ENCODE peak calls at places on chromosomes 1 and 21, in seven cellular contexts. One of them, this sample, is unnamed.

GRCh38 chr1:165352442-165353293 is 3.8 kb downstream of the LMX1A start:
- DNase-seq in fibroblast of lung: no peak
- DNase-seq in hepatocyte: peak; percentile 48
- DNase-seq in IMR-90: no peak
- DNase-seq in HepG2: no peak
- DNase-seq in mesendoderm: peak; percentile 57
- DNase-seq in GM23338: peak; percentile 65
- DNase-seq in this sample: peak; percentile 70

GRCh38 chr21:36385909-36386642 is 884 bp downstream of the CHAF1B start:
- DNase-seq in IMR-90: peak; percentile 11
- DNase-seq in mesendoderm: peak; percentile 27
- DNase-seq in hepatocyte: no peak
- DNase-seq in GM23338: peak; percentile 7
- DNase-seq in fibroblast of lung: no peak
- DNase-seq in HepG2: no peak
- DNase-seq in this sample: peak; percentile 11

GRCh38 chr1:115172270-115172669 is 83.0 kb upstream of the TSPAN2 start:
- DNase-seq in GM23338: no peak
- DNase-seq in mesendoderm: no peak
- DNase-seq in IMR-90: no peak
- DNase-seq in HepG2: no peak
- DNase-seq in hepatocyte: no peak
- DNase-seq in fibroblast of lung: no peak
- DNase-seq in this sample: no peak

GRCh38 chr1:147214842-147215539 is 10.1 kb downstream of the FMO5 start:
- DNase-seq in GM23338: no peak
- DNase-seq in hepatocyte: no peak
- DNase-seq in mesendoderm: no peak
- DNase-seq in IMR-90: no peak
- DNase-seq in HepG2: no peak
- DNase-seq in fibroblast of lung: peak; percentile 9
- DNase-seq in this sample: no peak

GRCh38 chr1:246567258-246568235 is 1.3 kb downstream of the CNST start:
- DNase-seq in fibroblast of lung: peak; percentile 89
- DNase-seq in hepatocyte: peak; percentile 35
- DNase-seq in HepG2: peak; percentile 9
- DNase-seq in GM23338: peak; percentile 28
- DNase-seq in IMR-90: peak; percentile 87
- DNase-seq in mesendoderm: peak; percentile 62
- DNase-seq in this sample: peak; percentile 44

GRCh38 chr1:4694492-4694891 is 40.1 kb downstream of the AJAP1 start:
- DNase-seq in GM23338: no peak
- DNase-seq in IMR-90: no peak
- DNase-seq in mesendoderm: no peak
- DNase-seq in fibroblast of lung: no peak
- DNase-seq in hepatocyte: no peak
- DNase-seq in HepG2: no peak
- DNase-seq in this sample: no peak

GRCh38 chr1:39117985-39118384 is 86.5 kb upstream of the MACF1 start:
- DNase-seq in GM23338: no peak
- DNase-seq in HepG2: no peak
- DNase-seq in fibroblast of lung: no peak
- DNase-seq in IMR-90: no peak
- DNase-seq in mesendoderm: no peak
- DNase-seq in hepatocyte: no peak
- DNase-seq in this sample: no peak

GRCh38 chr1:40399984-40400704 is 26.6 kb downstream of the SMAP2 start:
- DNase-seq in HepG2: no peak
- DNase-seq in IMR-90: no peak
- DNase-seq in fibroblast of lung: no peak
- DNase-seq in hepatocyte: no peak
- DNase-seq in GM23338: no peak
- DNase-seq in mesendoderm: no peak
- DNase-seq in this sample: no peak

GRCh38 chr1:43272161-43272560 is 2.4 kb downstream of the TMEM125 start:
- DNase-seq in hepatocyte: no peak
- DNase-seq in GM23338: no peak
- DNase-seq in fibroblast of lung: no peak
- DNase-seq in IMR-90: no peak
- DNase-seq in mesendoderm: no peak
- DNase-seq in HepG2: no peak
- DNase-seq in this sample: no peak

GRCh38 chr1:53656062-53656915 is 82.7 kb downstream of the GLIS1 start:
- DNase-seq in HepG2: no peak
- DNase-seq in hepatocyte: no peak
- DNase-seq in mesendoderm: no peak
- DNase-seq in fibroblast of lung: peak; percentile 84
- DNase-seq in GM23338: no peak
- DNase-seq in IMR-90: peak; percentile 85
- DNase-seq in this sample: no peak

GRCh38 chr1:164515221-164515620 is 43.8 kb upstream of the PBX1 start:
- DNase-seq in fibroblast of lung: no peak
- DNase-seq in HepG2: no peak
- DNase-seq in GM23338: no peak
- DNase-seq in mesendoderm: no peak
- DNase-seq in hepatocyte: no peak
- DNase-seq in IMR-90: no peak
- DNase-seq in this sample: no peak

GRCh38 chr1:25562101-25562927 is 18.9 kb downstream of the LDLRAP1 start:
- DNase-seq in GM23338: no peak
- DNase-seq in hepatocyte: no peak
- DNase-seq in HepG2: peak; percentile 31
- DNase-seq in IMR-90: no peak
- DNase-seq in mesendoderm: no peak
- DNase-seq in fibroblast of lung: no peak
- DNase-seq in this sample: no peak

GRCh38 chr21:33761104-33762036 is 119.1 kb downstream of the ITSN1 start:
- DNase-seq in fibroblast of lung: peak; percentile 100
- DNase-seq in hepatocyte: peak; percentile 79
- DNase-seq in IMR-90: peak; percentile 99
- DNase-seq in HepG2: peak; percentile 73
- DNase-seq in mesendoderm: peak; percentile 54
- DNase-seq in GM23338: no peak
- DNase-seq in this sample: no peak

GRCh38 chr1:9371391-9371935 is 78.8 kb downstream of the SPSB1 start:
- DNase-seq in IMR-90: peak; percentile 81
- DNase-seq in GM23338: peak; percentile 44
- DNase-seq in HepG2: peak; percentile 11
- DNase-seq in mesendoderm: peak; percentile 81
- DNase-seq in hepatocyte: peak; percentile 81
- DNase-seq in fibroblast of lung: peak; percentile 92
- DNase-seq in this sample: peak; percentile 65

GRCh38 chr1:17470021-17470799 is 30.7 kb upstream of the RCC2 start:
- DNase-seq in HepG2: no peak
- DNase-seq in IMR-90: no peak
- DNase-seq in hepatocyte: no peak
- DNase-seq in fibroblast of lung: no peak
- DNase-seq in GM23338: peak; percentile 97
- DNase-seq in mesendoderm: peak; percentile 82
- DNase-seq in this sample: no peak

GRCh38 chr1:36387141-36387949 is 1.6 kb upstream of the STK40 start:
- DNase-seq in HepG2: no peak
- DNase-seq in GM23338: no peak
- DNase-seq in mesendoderm: peak; percentile 94
- DNase-seq in IMR-90: peak; percentile 76
- DNase-seq in hepatocyte: peak; percentile 45
- DNase-seq in fibroblast of lung: peak; percentile 84
- DNase-seq in this sample: peak; percentile 39

GRCh38 chr1:186559601-186560116 is 98.7 kb upstream of the PDC start:
- DNase-seq in GM23338: no peak
- DNase-seq in hepatocyte: no peak
- DNase-seq in mesendoderm: peak; percentile 22
- DNase-seq in IMR-90: peak; percentile 70
- DNase-seq in HepG2: no peak
- DNase-seq in fibroblast of lung: peak; percentile 35
- DNase-seq in this sample: no peak

GRCh38 chr1:28893403-28894102 is 20.8 kb upstream of the EPB41 start:
- DNase-seq in IMR-90: peak; percentile 12
- DNase-seq in hepatocyte: no peak
- DNase-seq in mesendoderm: peak; percentile 83
- DNase-seq in fibroblast of lung: peak; percentile 14
- DNase-seq in GM23338: peak; percentile 81
- DNase-seq in HepG2: no peak
- DNase-seq in this sample: peak; percentile 61

GRCh38 chr1:193142409-193142808 is 20.6 kb downstream of the CDC73 start:
- DNase-seq in hepatocyte: no peak
- DNase-seq in mesendoderm: no peak
- DNase-seq in HepG2: no peak
- DNase-seq in IMR-90: no peak
- DNase-seq in fibroblast of lung: no peak
- DNase-seq in GM23338: no peak
- DNase-seq in this sample: no peak

GRCh38 chr1:113937146-113937545 is 8.0 kb downstream of the HIPK1 start:
- DNase-seq in IMR-90: peak; percentile 58
- DNase-seq in hepatocyte: no peak
- DNase-seq in GM23338: no peak
- DNase-seq in fibroblast of lung: peak; percentile 8
- DNase-seq in mesendoderm: no peak
- DNase-seq in HepG2: no peak
- DNase-seq in this sample: no peak
- H3K4me2 ChIP-seq in IMR-90: no peak overlapping the region
- H3K4me2 ChIP-seq in hepatocyte: no peak overlapping the region
- H3K4me2 ChIP-seq in GM23338: no peak overlapping the region
- H3K4me2 ChIP-seq in fibroblast of lung: no peak overlapping the region
- H3K4me2 ChIP-seq in mesendoderm: no peak overlapping the region
- H3K4me2 ChIP-seq in HepG2: no peak overlapping the region
- H3K4me2 ChIP-seq in this sample: no peak overlapping the region

DNA sequence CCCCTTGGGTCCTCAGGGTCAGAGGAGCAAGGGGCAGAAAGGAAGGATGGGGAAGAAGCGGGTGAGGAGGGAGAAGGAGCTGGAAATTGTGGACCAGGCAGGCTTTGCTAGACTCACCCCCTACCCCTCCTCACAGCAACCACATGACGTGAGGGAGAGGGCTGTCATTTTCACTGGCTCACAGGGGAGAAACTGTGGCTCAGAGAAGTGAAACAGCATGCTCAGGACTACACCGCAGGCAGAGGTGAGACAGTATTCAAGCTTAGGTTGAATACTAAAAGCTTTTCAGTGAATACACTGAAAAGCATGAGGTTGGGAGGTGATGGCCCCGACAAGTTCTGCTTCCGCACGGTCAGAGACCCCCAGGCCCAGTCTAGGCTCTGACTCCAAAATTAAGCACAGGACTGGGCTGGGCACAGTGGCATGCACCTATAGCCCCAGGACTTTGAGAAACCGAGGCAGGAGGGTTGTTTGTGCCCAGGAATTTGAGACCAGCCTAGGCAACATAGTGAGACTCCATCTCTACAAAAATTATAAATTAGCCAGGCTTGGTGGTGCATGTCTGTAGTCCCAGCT is 1.2 kb upstream of the CLEC20A start:
- DNase-seq in GM23338: no peak
- DNase-seq in IMR-90: no peak
- DNase-seq in fibroblast of lung: no peak
- DNase-seq in HepG2: no peak
- DNase-seq in hepatocyte: no peak
- DNase-seq in mesendoderm: no peak
- DNase-seq in this sample: no peak
- H3K4me2 ChIP-seq in GM23338: no peak overlapping the region
- H3K4me2 ChIP-seq in IMR-90: no peak overlapping the region
- H3K4me2 ChIP-seq in fibroblast of lung: no peak overlapping the region
- H3K4me2 ChIP-seq in HepG2: no peak overlapping the region
- H3K4me2 ChIP-seq in hepatocyte: no peak overlapping the region
- H3K4me2 ChIP-seq in mesendoderm: no peak overlapping the region
- H3K4me2 ChIP-seq in this sample: no peak overlapping the region

DNA sequence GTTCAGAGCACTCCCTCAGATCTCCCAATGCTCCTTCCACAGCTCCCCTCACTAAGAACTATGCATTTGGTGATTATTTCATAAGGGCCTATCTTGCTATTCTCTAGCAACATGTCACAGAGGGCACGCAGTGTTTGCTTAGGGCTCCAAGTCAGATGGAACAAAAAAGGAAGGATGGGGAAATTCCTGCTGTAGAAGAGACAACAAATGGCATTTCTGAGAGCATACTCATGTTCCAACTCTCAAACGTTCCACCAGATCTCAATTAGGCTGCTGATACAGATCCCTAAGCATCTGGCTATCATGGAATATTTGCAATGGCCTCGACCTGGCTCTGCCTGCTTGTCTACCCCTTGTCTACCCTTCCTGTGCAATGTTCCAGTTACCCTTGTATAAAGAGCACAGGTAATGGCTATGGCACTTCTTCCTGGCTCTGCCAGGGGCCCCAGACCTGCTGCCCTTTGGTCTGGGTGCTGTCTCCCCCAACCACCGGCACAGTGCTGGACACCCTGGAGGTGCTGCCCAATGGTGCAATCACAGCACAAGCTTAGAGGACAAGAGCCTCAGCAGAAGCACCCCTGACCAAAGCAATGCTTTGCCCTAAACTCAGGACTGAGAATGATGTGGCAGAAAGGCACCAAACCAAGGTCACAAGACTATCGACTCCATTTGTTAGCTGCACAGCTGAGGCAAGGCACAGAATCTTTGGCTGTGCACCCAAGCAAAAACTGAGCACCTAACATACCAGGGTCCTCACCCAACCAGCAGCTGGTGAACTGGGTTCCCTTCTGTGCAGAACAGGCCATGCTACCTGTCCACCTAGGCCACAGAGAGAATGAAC is 3.6 kb downstream of the PARP1 start:
- DNase-seq in IMR-90: peak; percentile 68
- DNase-seq in fibroblast of lung: peak; percentile 36
- DNase-seq in hepatocyte: no peak
- DNase-seq in mesendoderm: peak; percentile 37
- DNase-seq in GM23338: no peak
- DNase-seq in HepG2: peak; percentile 20
- DNase-seq in this sample: no peak
- H3K4me2 ChIP-seq in IMR-90: no peak overlapping the region
- H3K4me2 ChIP-seq in fibroblast of lung: no peak overlapping the region
- H3K4me2 ChIP-seq in hepatocyte: peak overlapping the region; percentile 93
- H3K4me2 ChIP-seq in mesendoderm: peak overlapping the region; percentile 4
- H3K4me2 ChIP-seq in GM23338: peak overlapping the region; percentile 66
- H3K4me2 ChIP-seq in HepG2: peak overlapping the region; percentile 86
- H3K4me2 ChIP-seq in this sample: peak overlapping the region; percentile 98

DNA sequence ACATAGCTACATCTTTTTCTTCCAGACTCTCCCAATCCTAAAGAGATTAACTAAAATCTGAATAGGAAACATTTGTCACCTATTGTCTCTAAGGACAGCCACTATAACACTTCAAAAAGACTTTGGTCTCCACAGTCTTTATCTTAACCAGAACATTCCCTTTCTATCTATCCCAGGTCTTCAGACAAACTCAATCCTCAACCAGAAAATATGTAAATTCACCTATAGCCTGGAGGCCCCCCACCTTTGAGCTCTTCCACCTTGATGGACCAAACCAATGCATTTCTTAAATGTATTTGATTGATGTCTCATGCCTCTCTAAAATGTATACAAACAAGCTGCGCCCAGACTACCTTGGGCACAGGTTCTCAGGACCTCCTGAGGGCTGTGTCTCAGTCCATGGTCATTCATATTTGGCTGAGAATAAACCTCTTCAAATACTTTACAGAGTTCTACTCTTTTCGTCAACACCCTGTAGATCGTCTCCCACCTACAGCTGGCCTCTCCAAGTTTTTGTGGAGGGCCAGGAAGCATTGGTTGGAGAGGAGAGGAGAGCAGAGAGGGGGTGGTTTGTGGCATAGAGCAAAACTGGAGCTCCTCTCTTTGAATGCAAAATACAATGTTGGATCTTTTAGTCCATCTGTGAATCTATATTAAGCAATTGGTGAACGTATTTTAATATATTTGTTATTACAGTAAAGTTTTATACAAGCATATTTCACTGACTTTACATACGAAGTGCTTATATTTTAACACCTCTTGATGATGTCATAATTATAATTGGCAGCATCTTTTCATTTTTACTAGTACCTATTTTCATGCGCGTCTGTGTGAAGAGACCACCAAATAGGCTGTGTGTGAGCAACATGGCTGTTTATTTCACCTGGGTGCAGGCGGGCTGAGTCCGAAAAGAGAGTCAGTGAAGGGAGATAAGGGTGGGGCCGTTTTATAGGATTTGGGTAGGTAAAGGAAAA is 230.7 kb upstream of the DUSP10 start:
- DNase-seq in fibroblast of lung: no peak
- DNase-seq in IMR-90: no peak
- DNase-seq in mesendoderm: peak; percentile 89
- DNase-seq in HepG2: no peak
- DNase-seq in GM23338: peak; percentile 24
- DNase-seq in hepatocyte: no peak
- DNase-seq in this sample: no peak
- H3K4me2 ChIP-seq in fibroblast of lung: no peak overlapping the region
- H3K4me2 ChIP-seq in IMR-90: no peak overlapping the region
- H3K4me2 ChIP-seq in mesendoderm: no peak overlapping the region
- H3K4me2 ChIP-seq in HepG2: no peak overlapping the region
- H3K4me2 ChIP-seq in GM23338: peak overlapping the region; percentile 16
- H3K4me2 ChIP-seq in hepatocyte: no peak overlapping the region
- H3K4me2 ChIP-seq in this sample: no peak overlapping the region